ENCODE peak calls at places on chromosome 5, in eight cellular contexts. Z is thyroid gland, X is esophagus squamous epithelium, E is epithelial cell of proximal tubule, T is fibroblast of the aortic adventitia, R is sigmoid colon, Y is lung, V is neural progenitor cell. S is an unnamed sample.

GRCh38 chr5:58127486-58128220 is 332.2 kb downstream of the PLK2 start:
- DNase-seq in Z (no peak), X (no peak), E (no peak), T (no peak), R (no peak), Y (peak; percentile 57), V (no peak), S (no peak)

GRCh38 chr5:94524841-94525697 is 93.3 kb downstream of the KIAA0825 start:
- DNase-seq in Z (no peak), X (no peak), E (no peak), T (peak; percentile 54), R (no peak), Y (no peak), V (peak; percentile 60), S (peak; percentile 44)

GRCh38 chr5:79236970-79237734 is 1.2 kb downstream of the JMY start:
- DNase-seq in Z (peak; percentile 74), X (no peak), E (no peak), T (peak; percentile 47), R (peak; percentile 72), Y (peak; percentile 36), V (peak; percentile 65), S (peak; percentile 38)

GRCh38 chr5:15474143-15474719 is 25.7 kb upstream of the FBXL7 start:
- DNase-seq in Z (no peak), X (no peak), E (no peak), T (peak; percentile 4), R (no peak), Y (no peak), V (no peak), S (peak; percentile 21)

GRCh38 chr5:40960027-40960426 is 50.7 kb downstream of the C7 start:
- DNase-seq in Z (no peak), X (no peak), E (no peak), T (peak; percentile 54), R (no peak), Y (no peak), V (no peak), S (no peak)

GRCh38 chr5:161778796-161779195 is 69.1 kb upstream of the GABRA1 start:
- DNase-seq in Z (no peak), X (no peak), E (no peak), T (no peak), R (no peak), Y (no peak), V (no peak), S (no peak)

GRCh38 chr5:158406884-158407790 is 548.2 kb upstream of the CLINT1 start:
- DNase-seq in Z (no peak), X (no peak), E (no peak), T (peak; percentile 79), R (no peak), Y (no peak), V (no peak), S (peak; percentile 81)

GRCh38 chr5:127011961-127012644 is 18.3 kb downstream of the MARCHF3 start:
- DNase-seq in Z (no peak), X (no peak), E (no peak), T (no peak), R (no peak), Y (no peak), V (no peak), S (no peak)

GRCh38 chr5:176547811-176548210 is 1.3 kb upstream of the CDHR2 start:
- DNase-seq in Z (no peak), X (no peak), E (no peak), T (no peak), R (no peak), Y (no peak), V (no peak), S (peak; percentile 25)

GRCh38 chr5:171433352-171433698 is 13.9 kb downstream of the FGF18 start:
- DNase-seq in Z (no peak), X (no peak), E (no peak), T (no peak), R (peak; percentile 35), Y (no peak), V (no peak), S (no peak)

GRCh38 chr5:177070536-177071191 is 16.1 kb upstream of the FGFR4 start:
- DNase-seq in Z (no peak), X (no peak), E (no peak), T (no peak), R (no peak), Y (no peak), V (no peak), S (no peak)

GRCh38 chr5:40554048-40554447 is 125.7 kb upstream of the PTGER4 start:
- DNase-seq in Z (no peak), X (no peak), E (no peak), T (no peak), R (no peak), Y (no peak), V (no peak), S (no peak)

DNA sequence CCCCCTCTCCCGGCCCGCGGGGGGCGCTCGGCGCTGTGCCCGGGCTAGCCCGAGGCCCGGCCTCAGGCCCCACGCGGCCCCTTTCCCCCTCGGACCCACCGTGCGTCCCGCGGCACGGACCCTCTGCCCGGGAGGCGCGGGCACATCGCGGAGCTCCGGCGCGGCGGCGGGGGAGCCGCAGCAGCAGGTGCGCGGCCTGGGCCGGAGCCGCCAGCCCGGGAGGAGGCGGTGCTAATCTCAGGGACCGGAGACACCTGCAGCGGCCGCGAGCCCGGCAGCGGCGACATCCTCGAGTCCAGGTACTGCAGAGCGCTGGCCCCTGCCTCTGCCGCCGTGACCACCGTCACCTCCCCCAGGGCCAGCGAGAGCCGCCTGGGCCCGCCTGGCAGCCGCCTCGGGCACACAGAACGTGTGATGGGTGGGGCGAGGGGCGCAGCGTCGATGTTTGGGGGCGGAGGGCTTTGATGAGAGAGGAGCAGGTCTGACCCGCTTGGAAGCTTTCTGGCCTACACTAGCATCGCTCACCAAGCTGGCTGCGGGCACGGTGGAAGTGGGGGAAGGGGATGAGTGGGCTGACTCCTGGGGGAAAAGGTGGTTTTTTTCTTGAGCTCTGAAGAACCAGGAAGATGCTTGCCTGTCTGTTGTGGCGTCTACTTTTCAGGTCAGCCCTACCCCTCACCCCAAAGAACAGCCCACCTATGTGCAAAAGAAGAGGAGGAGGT is 524 bp downstream of the CYFIP2 start:
- DNase-seq in Z (peak; percentile 66), X (no peak), E (no peak), T (no peak), R (no peak), Y (no peak), V (peak; percentile 78), S (no peak)
- TF ChIP-seq CTCF in Z (no peak), X (no peak), E (no peak), T (no peak), R (no peak), Y (no peak), V (peak; percentile 28), S (no peak)

DNA sequence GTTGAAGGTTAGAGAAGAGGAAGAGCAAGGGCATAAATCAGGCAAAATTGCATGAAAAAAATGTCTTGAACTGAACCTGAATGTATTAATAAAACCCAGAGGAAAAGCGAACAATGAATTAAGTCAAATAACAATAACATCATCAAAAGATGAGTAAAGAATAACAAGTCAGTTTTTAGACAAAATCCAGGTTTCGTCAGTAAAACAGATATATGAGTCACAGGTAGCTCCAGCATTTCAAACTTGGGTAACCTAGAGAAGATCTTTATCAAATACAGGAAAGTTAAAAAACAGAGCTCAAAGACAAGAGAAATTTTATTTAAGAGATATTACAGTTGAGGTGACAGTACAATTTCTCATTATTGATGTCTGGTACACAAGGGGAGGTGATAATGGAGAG is 332.4 kb downstream of the EFNA5 start:
- DNase-seq in Z (no peak), X (no peak), E (no peak), T (no peak), R (no peak), Y (no peak), V (no peak), S (no peak)
- H3K4me3 ChIP-seq in Z (no peak overlapping the region), X (no peak overlapping the region), E (no peak overlapping the region), T (no peak overlapping the region), R (no peak overlapping the region), Y (no peak overlapping the region), V (no peak overlapping the region), S (no peak overlapping the region)

GRCh38 chr5:12730354-12730753 is 826.1 kb upstream of the CTNND2 start:
- DNase-seq in Z (no peak), X (no peak), E (no peak), T (no peak), R (no peak), Y (no peak), V (no peak), S (no peak)
- TF ChIP-seq CTCF in Z (no peak), X (no peak), E (no peak), T (no peak), R (no peak), Y (no peak), V (no peak), S (no peak)

GRCh38 chr5:149839761-149840160 is 104.8 kb downstream of the PDE6A start:
- DNase-seq in Z (no peak), X (no peak), E (no peak), T (no peak), R (no peak), Y (no peak), V (no peak), S (peak; percentile 6)

GRCh38 chr5:149837680-149838269 is 106.8 kb downstream of the PDE6A start:
- DNase-seq in Z (peak; percentile 33), X (no peak), E (no peak), T (peak; percentile 65), R (no peak), Y (no peak), V (peak; percentile 88), S (peak; percentile 58)

GRCh38 chr5:149838881-149839739 is 105.5 kb downstream of the PDE6A start:
- DNase-seq in Z (no peak), X (no peak), E (no peak), T (peak; percentile 22), R (no peak), Y (no peak), V (no peak), S (peak; percentile 29)

GRCh38 chr5:149841844-149842793 is 102.5 kb downstream of the PDE6A start:
- DNase-seq in Z (no peak), X (no peak), E (no peak), T (no peak), R (no peak), Y (no peak), V (no peak), S (no peak)

DNA sequence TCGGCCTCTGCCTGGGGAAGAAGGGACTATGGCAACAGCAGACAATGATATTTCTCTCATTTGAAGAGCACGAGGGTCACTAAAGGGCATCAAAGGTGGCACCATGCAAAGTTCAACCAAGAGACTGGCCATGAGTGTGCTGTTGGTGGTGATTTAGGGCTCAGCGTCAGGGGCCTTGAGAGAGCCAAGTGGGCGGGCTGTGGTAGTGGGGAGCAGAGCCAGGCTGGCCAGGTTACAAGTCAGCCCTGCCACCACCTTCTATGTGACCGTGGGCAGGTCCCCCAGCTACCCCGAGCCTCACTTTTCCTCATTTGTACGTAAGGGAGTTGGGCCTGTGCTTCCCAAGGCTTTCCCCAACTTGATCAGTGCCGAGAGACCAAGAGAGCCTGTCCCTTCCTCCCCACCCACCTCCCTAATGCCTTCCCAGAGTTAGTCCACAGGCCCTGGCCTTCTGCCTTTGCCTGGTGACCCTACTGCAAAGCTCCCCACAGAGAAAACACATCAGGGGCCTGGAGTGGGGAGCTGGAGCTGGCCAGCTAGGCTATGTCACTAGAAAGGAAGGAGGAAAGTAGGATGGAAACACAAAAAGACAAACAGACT is 104.3 kb downstream of the PDE6A start:
- DNase-seq in Z (no peak), X (no peak), E (no peak), T (no peak), R (no peak), Y (no peak), V (no peak), S (no peak)
- H3K4me3 ChIP-seq in Z (no peak overlapping the region), X (no peak overlapping the region), E (no peak overlapping the region), T (no peak overlapping the region), R (no peak overlapping the region), Y (no peak overlapping the region), V (no peak overlapping the region), S (no peak overlapping the region)

S was measured in AG10803.